ENCODE peak calls at places on chromosomes 13 and 19, in six cellular contexts. One of them, this sample, is unnamed.

GRCh38 chr19:1063030-1063908 is 3.7 kb upstream of the ARHGAP45 start:
- DNase-seq in effector memory CD4-positive, alpha-beta T cell: peak
- DNase-seq in brain microvascular endothelial cell: no peak
- DNase-seq in Panc1: no peak
- DNase-seq in fibroblast of pulmonary artery: no peak
- DNase-seq in T-helper 1 cell: peak
- DNase-seq in this sample: no peak

GRCh38 chr13:95317037-95317989 is 16.1 kb upstream of the ABCC4 start:
- DNase-seq in brain microvascular endothelial cell: no peak
- DNase-seq in fibroblast of pulmonary artery: peak
- DNase-seq in Panc1: no peak
- DNase-seq in T-helper 1 cell: no peak
- DNase-seq in effector memory CD4-positive, alpha-beta T cell: no peak
- DNase-seq in this sample: peak

GRCh38 chr19:51796195-51796679 is 1.3 kb downstream of the FPR3 start:
- DNase-seq in brain microvascular endothelial cell: no peak
- DNase-seq in T-helper 1 cell: no peak
- DNase-seq in effector memory CD4-positive, alpha-beta T cell: no peak
- DNase-seq in Panc1: no peak
- DNase-seq in fibroblast of pulmonary artery: no peak
- DNase-seq in this sample: no peak

GRCh38 chr19:29045708-29046107 is 167.2 kb downstream of the UQCRFS1 start:
- DNase-seq in effector memory CD4-positive, alpha-beta T cell: no peak
- DNase-seq in Panc1: no peak
- DNase-seq in T-helper 1 cell: no peak
- DNase-seq in fibroblast of pulmonary artery: no peak
- DNase-seq in brain microvascular endothelial cell: no peak
- DNase-seq in this sample: peak

GRCh38 chr13:35388979-35389378 is 87.5 kb downstream of the MAB21L1 start:
- DNase-seq in brain microvascular endothelial cell: peak
- DNase-seq in Panc1: no peak
- DNase-seq in T-helper 1 cell: no peak
- DNase-seq in effector memory CD4-positive, alpha-beta T cell: no peak
- DNase-seq in fibroblast of pulmonary artery: peak
- DNase-seq in this sample: peak

GRCh38 chr19:2188708-2189385 is 25.1 kb downstream of the DOT1L start:
- DNase-seq in Panc1: no peak
- DNase-seq in brain microvascular endothelial cell: peak
- DNase-seq in T-helper 1 cell: no peak
- DNase-seq in effector memory CD4-positive, alpha-beta T cell: no peak
- DNase-seq in fibroblast of pulmonary artery: no peak
- DNase-seq in this sample: no peak

GRCh38 chr13:99948907-99949656 is 22.5 kb downstream of the ZIC5 start:
- DNase-seq in brain microvascular endothelial cell: no peak
- DNase-seq in effector memory CD4-positive, alpha-beta T cell: no peak
- DNase-seq in fibroblast of pulmonary artery: no peak
- DNase-seq in T-helper 1 cell: no peak
- DNase-seq in Panc1: no peak
- DNase-seq in this sample: no peak

GRCh38 chr13:98466634-98467236 is 110.2 kb downstream of the STK24 start:
- DNase-seq in Panc1: no peak
- DNase-seq in fibroblast of pulmonary artery: peak
- DNase-seq in brain microvascular endothelial cell: peak
- DNase-seq in T-helper 1 cell: no peak
- DNase-seq in effector memory CD4-positive, alpha-beta T cell: no peak
- DNase-seq in this sample: peak

GRCh38 chr19:29062486-29063435 is 150.2 kb downstream of the UQCRFS1 start:
- DNase-seq in brain microvascular endothelial cell: no peak
- DNase-seq in T-helper 1 cell: no peak
- DNase-seq in effector memory CD4-positive, alpha-beta T cell: no peak
- DNase-seq in Panc1: no peak
- DNase-seq in fibroblast of pulmonary artery: no peak
- DNase-seq in this sample: peak

GRCh38 chr13:109273326-109273751 is 513.0 kb downstream of the IRS2 start:
- DNase-seq in fibroblast of pulmonary artery: peak
- DNase-seq in brain microvascular endothelial cell: peak
- DNase-seq in T-helper 1 cell: no peak
- DNase-seq in effector memory CD4-positive, alpha-beta T cell: no peak
- DNase-seq in Panc1: no peak
- DNase-seq in this sample: no peak

GRCh38 chr13:37429976-37430375 is 168.6 kb downstream of the POSTN start:
- DNase-seq in effector memory CD4-positive, alpha-beta T cell: no peak
- DNase-seq in T-helper 1 cell: no peak
- DNase-seq in brain microvascular endothelial cell: peak
- DNase-seq in Panc1: no peak
- DNase-seq in fibroblast of pulmonary artery: peak
- DNase-seq in this sample: no peak

GRCh38 chr13:44903596-44903995 is 85.7 kb downstream of the NUFIP1 start:
- DNase-seq in Panc1: no peak
- DNase-seq in brain microvascular endothelial cell: peak
- DNase-seq in effector memory CD4-positive, alpha-beta T cell: no peak
- DNase-seq in T-helper 1 cell: no peak
- DNase-seq in fibroblast of pulmonary artery: peak
- DNase-seq in this sample: peak

GRCh38 chr19:49475995-49476880 is 2.2 kb downstream of the FLT3LG start:
- DNase-seq in effector memory CD4-positive, alpha-beta T cell: peak
- DNase-seq in T-helper 1 cell: peak
- DNase-seq in Panc1: no peak
- DNase-seq in brain microvascular endothelial cell: no peak
- DNase-seq in fibroblast of pulmonary artery: peak
- DNase-seq in this sample: peak

GRCh38 chr19:38793186-38793585 is 4.2 kb downstream of the LGALS7B start:
- DNase-seq in Panc1: no peak
- DNase-seq in T-helper 1 cell: no peak
- DNase-seq in fibroblast of pulmonary artery: peak
- DNase-seq in brain microvascular endothelial cell: peak
- DNase-seq in effector memory CD4-positive, alpha-beta T cell: no peak
- DNase-seq in this sample: no peak

GRCh38 chr19:52600639-52601024 is 30.5 kb downstream of the ZNF701 start:
- DNase-seq in brain microvascular endothelial cell: no peak
- DNase-seq in T-helper 1 cell: no peak
- DNase-seq in effector memory CD4-positive, alpha-beta T cell: no peak
- DNase-seq in fibroblast of pulmonary artery: no peak
- DNase-seq in Panc1: no peak
- DNase-seq in this sample: no peak

GRCh38 chr13:113186061-113186900 is 22.2 kb downstream of the PCID2 start:
- DNase-seq in fibroblast of pulmonary artery: no peak
- DNase-seq in T-helper 1 cell: no peak
- DNase-seq in Panc1: no peak
- DNase-seq in effector memory CD4-positive, alpha-beta T cell: no peak
- DNase-seq in brain microvascular endothelial cell: peak
- DNase-seq in this sample: no peak

GRCh38 chr13:113058988-113059850 is 46.4 kb upstream of the F7 start:
- DNase-seq in effector memory CD4-positive, alpha-beta T cell: no peak
- DNase-seq in T-helper 1 cell: no peak
- DNase-seq in Panc1: no peak
- DNase-seq in brain microvascular endothelial cell: no peak
- DNase-seq in fibroblast of pulmonary artery: peak
- DNase-seq in this sample: no peak